ENCODE peak calls at places on chromosomes 3 and 15, in four cellular contexts. One of them, this sample, is unnamed.

GRCh38 chr3:182524711-182525401 is 268.4 kb upstream of the ATP11B start:
- DNase-seq in H1: no peak
- DNase-seq in K562: no peak
- DNase-seq in IMR-90: no peak
- DNase-seq in this sample: no peak

GRCh38 chr3:83224101-83224868 is 1462.8 kb upstream of the GBE1 start:
- DNase-seq in H1: no peak
- DNase-seq in IMR-90: no peak
- DNase-seq in K562: no peak
- DNase-seq in this sample: no peak

GRCh38 chr3:10189557-10190374 is 25.0 kb downstream of the IRAK2 start:
- DNase-seq in H1: no peak
- DNase-seq in IMR-90: peak; percentile 28
- DNase-seq in K562: no peak
- DNase-seq in this sample: peak; percentile 39

GRCh38 chr3:154780263-154780662 is 299.9 kb upstream of the MME start:
- DNase-seq in H1: no peak
- DNase-seq in K562: no peak
- DNase-seq in IMR-90: no peak
- DNase-seq in this sample: no peak

GRCh38 chr15:57165992-57166391 is 210.3 kb upstream of the CGNL1 start:
- DNase-seq in IMR-90: peak; percentile 59
- DNase-seq in K562: peak; percentile 17
- DNase-seq in H1: no peak
- DNase-seq in this sample: no peak

GRCh38 chr15:38525489-38525888 is 39.1 kb downstream of the RASGRP1 start:
- DNase-seq in H1: no peak
- DNase-seq in IMR-90: no peak
- DNase-seq in K562: no peak
- DNase-seq in this sample: no peak

GRCh38 chr15:66065325-66065724 is 188.2 kb downstream of the MEGF11 start:
- DNase-seq in K562: no peak
- DNase-seq in H1: no peak
- DNase-seq in IMR-90: no peak
- DNase-seq in this sample: no peak

GRCh38 chr15:75232252-75232813 is 25.8 kb upstream of the GOLGA6C start:
- DNase-seq in IMR-90: no peak
- DNase-seq in K562: no peak
- DNase-seq in H1: no peak
- DNase-seq in this sample: no peak

GRCh38 chr3:193883551-193883950 is 252.4 kb upstream of the HES1 start:
- DNase-seq in K562: no peak
- DNase-seq in H1: no peak
- DNase-seq in IMR-90: peak; percentile 24
- DNase-seq in this sample: no peak

GRCh38 chr15:70147778-70148177 is 50.1 kb upstream of the TLE3 start:
- DNase-seq in H1: no peak
- DNase-seq in K562: no peak
- DNase-seq in IMR-90: no peak
- DNase-seq in this sample: no peak

GRCh38 chr3:146256851-146257486 is 6.1 kb upstream of the PLSCR4 start:
- DNase-seq in H1: no peak
- DNase-seq in K562: no peak
- DNase-seq in IMR-90: peak; percentile 68
- DNase-seq in this sample: no peak

GRCh38 chr15:92164327-92165000 is 229.2 kb upstream of the ST8SIA2 start:
- DNase-seq in K562: no peak
- DNase-seq in IMR-90: peak; percentile 20
- DNase-seq in H1: no peak
- DNase-seq in this sample: no peak

GRCh38 chr3:52633786-52634185 is 51.9 kb downstream of the PBRM1 start:
- DNase-seq in IMR-90: peak; percentile 56
- DNase-seq in K562: no peak
- DNase-seq in H1: no peak
- DNase-seq in this sample: no peak

GRCh38 chr3:144989756-144990155 is 1018.1 kb downstream of the DIPK2A start:
- DNase-seq in IMR-90: peak; percentile 0
- DNase-seq in H1: no peak
- DNase-seq in K562: no peak
- DNase-seq in this sample: no peak

GRCh38 chr3:66466606-66467270 is 34.1 kb downstream of the LRIG1 start:
- DNase-seq in IMR-90: no peak
- DNase-seq in H1: no peak
- DNase-seq in K562: no peak
- DNase-seq in this sample: no peak

GRCh38 chr15:57149196-57149595 is 227.1 kb upstream of the CGNL1 start:
- DNase-seq in IMR-90: peak; percentile 51
- DNase-seq in H1: no peak
- DNase-seq in K562: no peak
- DNase-seq in this sample: no peak

GRCh38 chr3:40243056-40243455 is 66.5 kb upstream of the EIF1B start:
- DNase-seq in IMR-90: no peak
- DNase-seq in K562: no peak
- DNase-seq in H1: no peak
- DNase-seq in this sample: no peak

GRCh38 chr3:148329481-148330220 is 368.1 kb upstream of the AGTR1 start:
- DNase-seq in H1: no peak
- DNase-seq in IMR-90: peak; percentile 40
- DNase-seq in K562: no peak
- DNase-seq in this sample: no peak

GRCh38 chr3:129211772-129212171 is 28.1 kb upstream of the CNBP start:
- DNase-seq in IMR-90: peak; percentile 79
- DNase-seq in K562: peak; percentile 73
- DNase-seq in H1: no peak
- DNase-seq in this sample: no peak

GRCh38 chr15:55774113-55774970 is 31.4 kb upstream of the PRTG start:
- DNase-seq in IMR-90: peak; percentile 10
- DNase-seq in K562: peak; percentile 69
- DNase-seq in H1: peak; percentile 87
- DNase-seq in this sample: no peak

GRCh38 chr15:76945494-76945893 is 13.9 kb downstream of the RCN2 start:
- DNase-seq in IMR-90: peak; percentile 83
- DNase-seq in K562: no peak
- DNase-seq in H1: no peak
- DNase-seq in this sample: no peak

GRCh38 chr3:10467904-10468610 is 37.3 kb downstream of the ATP2B2 start:
- DNase-seq in H1: no peak
- DNase-seq in IMR-90: no peak
- DNase-seq in K562: no peak
- DNase-seq in this sample: no peak

GRCh38 chr3:57778499-57778898 is 22.4 kb downstream of the SLMAP start:
- DNase-seq in K562: no peak
- DNase-seq in H1: no peak
- DNase-seq in IMR-90: peak; percentile 13
- DNase-seq in this sample: no peak

GRCh38 chr15:82536409-82537350 is 3.6 kb downstream of the RPS17 start:
- DNase-seq in H1: no peak
- DNase-seq in IMR-90: no peak
- DNase-seq in K562: no peak
- DNase-seq in this sample: no peak

GRCh38 chr3:155232605-155233004 is 60.9 kb downstream of the STRIT1 start:
- DNase-seq in H1: no peak
- DNase-seq in K562: peak; percentile 64
- DNase-seq in IMR-90: peak; percentile 92
- DNase-seq in this sample: no peak

GRCh38 chr15:44712108-44713005 is 1.0 kb downstream of the B2M start:
- DNase-seq in K562: peak; percentile 85
- DNase-seq in IMR-90: peak; percentile 87
- DNase-seq in H1: no peak
- DNase-seq in this sample: no peak

GRCh38 chr15:41827880-41828746 is at the start of gene JMJD7:
- DNase-seq in H1: peak; percentile 98
- DNase-seq in IMR-90: peak; percentile 81
- DNase-seq in K562: peak; percentile 90
- DNase-seq in this sample: peak; percentile 44

GRCh38 chr15:101504866-101505609 is 15.5 kb upstream of the PCSK6 start:
- DNase-seq in IMR-90: no peak
- DNase-seq in H1: peak; percentile 26
- DNase-seq in K562: no peak
- DNase-seq in this sample: no peak

GRCh38 chr3:37809846-37810447 is 51.7 kb upstream of the CTDSPL start:
- DNase-seq in IMR-90: no peak
- DNase-seq in K562: no peak
- DNase-seq in H1: no peak
- DNase-seq in this sample: no peak

GRCh38 chr3:74217467-74217866 is 397.0 kb downstream of the CNTN3 start:
- DNase-seq in H1: no peak
- DNase-seq in IMR-90: no peak
- DNase-seq in K562: no peak
- DNase-seq in this sample: no peak

GRCh38 chr3:134197681-134198261 is 52.9 kb downstream of the RYK start:
- DNase-seq in IMR-90: peak; percentile 83
- DNase-seq in K562: peak; percentile 53
- DNase-seq in H1: no peak
- DNase-seq in this sample: peak; percentile 24

GRCh38 chr3:46989146-46989810 is 9.8 kb downstream of the NBEAL2 start:
- DNase-seq in IMR-90: no peak
- DNase-seq in K562: peak; percentile 65
- DNase-seq in H1: no peak
- DNase-seq in this sample: no peak

GRCh38 chr3:46991406-46992165 is 12.1 kb downstream of the NBEAL2 start:
- DNase-seq in K562: no peak
- DNase-seq in H1: no peak
- DNase-seq in IMR-90: no peak
- DNase-seq in this sample: no peak

GRCh38 chr3:46992231-46992630 is 12.8 kb downstream of the NBEAL2 start:
- DNase-seq in K562: no peak
- DNase-seq in H1: no peak
- DNase-seq in IMR-90: no peak
- DNase-seq in this sample: no peak

GRCh38 chr3:46988616-46989015 is 9.2 kb downstream of the NBEAL2 start:
- DNase-seq in K562: no peak
- DNase-seq in IMR-90: no peak
- DNase-seq in H1: no peak
- DNase-seq in this sample: no peak

GRCh38 chr3:46990573-46991374 is 11.3 kb downstream of the NBEAL2 start:
- DNase-seq in IMR-90: no peak
- DNase-seq in H1: no peak
- DNase-seq in K562: no peak
- DNase-seq in this sample: peak; percentile 85
- TF ChIP-seq CHD1 in IMR-90: no peak
- TF ChIP-seq CHD1 in H1: no peak
- TF ChIP-seq CHD1 in K562: no peak
- TF ChIP-seq CHD1 in this sample: no peak

GRCh38 chr3:13210221-13210975 is 137.2 kb upstream of the IQSEC1 start:
- DNase-seq in IMR-90: no peak
- DNase-seq in K562: no peak
- DNase-seq in H1: no peak
- DNase-seq in this sample: no peak
- TF ChIP-seq CHD1 in IMR-90: no peak
- TF ChIP-seq CHD1 in K562: no peak
- TF ChIP-seq CHD1 in H1: no peak
- TF ChIP-seq CHD1 in this sample: no peak

GRCh38 chr3:115146032-115146417 is 1.1 kb downstream of the ZBTB20 start:
- DNase-seq in K562: peak; percentile 62
- DNase-seq in IMR-90: peak; percentile 79
- DNase-seq in H1: no peak
- DNase-seq in this sample: no peak

GRCh38 chr3:115146418-115147328 is at the start of gene ZBTB20:
- DNase-seq in K562: peak; percentile 78
- DNase-seq in IMR-90: peak; percentile 77
- DNase-seq in H1: peak; percentile 74
- DNase-seq in this sample: no peak

GRCh38 chr3:115139072-115139471 is 8.0 kb downstream of the ZBTB20 start:
- DNase-seq in K562: no peak
- DNase-seq in H1: no peak
- DNase-seq in IMR-90: no peak
- DNase-seq in this sample: no peak

GRCh38 chr3:115141018-115141757 is 5.9 kb downstream of the ZBTB20 start:
- DNase-seq in K562: no peak
- DNase-seq in IMR-90: no peak
- DNase-seq in H1: no peak
- DNase-seq in this sample: no peak
- TF ChIP-seq CHD1 in K562: no peak
- TF ChIP-seq CHD1 in IMR-90: no peak
- TF ChIP-seq CHD1 in H1: no peak
- TF ChIP-seq CHD1 in this sample: no peak

DNA sequence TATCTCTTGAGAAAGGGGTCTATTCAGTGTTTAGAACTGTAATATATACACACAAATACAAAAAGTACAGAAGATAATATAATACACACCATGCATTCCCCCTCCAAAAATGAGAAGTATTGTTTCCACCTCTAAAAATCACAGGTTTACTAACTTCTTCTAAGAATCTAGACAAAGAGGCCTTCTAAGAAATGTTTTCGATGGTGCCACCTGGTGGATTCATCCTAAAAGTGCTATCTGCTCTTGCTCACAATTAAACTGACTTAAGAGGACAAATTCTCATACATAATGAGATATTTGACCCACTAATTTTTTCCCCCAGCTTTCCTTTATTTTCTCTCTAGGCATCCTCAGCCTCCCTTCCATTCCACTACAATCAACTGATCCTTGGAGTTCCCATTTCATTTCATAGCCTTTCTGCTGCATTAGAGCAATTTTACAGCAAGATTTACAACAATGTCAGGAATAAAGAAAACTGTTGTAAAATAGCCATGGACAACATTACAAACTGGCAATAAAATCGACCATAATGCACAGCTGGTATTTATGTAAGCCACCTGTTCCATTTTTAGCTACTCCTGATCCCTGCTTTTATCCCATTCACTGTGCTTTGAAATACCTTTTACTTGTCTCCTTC is 124.6 kb downstream of the ARRDC4 start:
- DNase-seq in IMR-90: peak; percentile 69
- DNase-seq in H1: no peak
- DNase-seq in K562: peak; percentile 72
- DNase-seq in this sample: no peak
- TF ChIP-seq CHD1 in IMR-90: no peak
- TF ChIP-seq CHD1 in H1: no peak
- TF ChIP-seq CHD1 in K562: no peak
- TF ChIP-seq CHD1 in this sample: no peak

DNA sequence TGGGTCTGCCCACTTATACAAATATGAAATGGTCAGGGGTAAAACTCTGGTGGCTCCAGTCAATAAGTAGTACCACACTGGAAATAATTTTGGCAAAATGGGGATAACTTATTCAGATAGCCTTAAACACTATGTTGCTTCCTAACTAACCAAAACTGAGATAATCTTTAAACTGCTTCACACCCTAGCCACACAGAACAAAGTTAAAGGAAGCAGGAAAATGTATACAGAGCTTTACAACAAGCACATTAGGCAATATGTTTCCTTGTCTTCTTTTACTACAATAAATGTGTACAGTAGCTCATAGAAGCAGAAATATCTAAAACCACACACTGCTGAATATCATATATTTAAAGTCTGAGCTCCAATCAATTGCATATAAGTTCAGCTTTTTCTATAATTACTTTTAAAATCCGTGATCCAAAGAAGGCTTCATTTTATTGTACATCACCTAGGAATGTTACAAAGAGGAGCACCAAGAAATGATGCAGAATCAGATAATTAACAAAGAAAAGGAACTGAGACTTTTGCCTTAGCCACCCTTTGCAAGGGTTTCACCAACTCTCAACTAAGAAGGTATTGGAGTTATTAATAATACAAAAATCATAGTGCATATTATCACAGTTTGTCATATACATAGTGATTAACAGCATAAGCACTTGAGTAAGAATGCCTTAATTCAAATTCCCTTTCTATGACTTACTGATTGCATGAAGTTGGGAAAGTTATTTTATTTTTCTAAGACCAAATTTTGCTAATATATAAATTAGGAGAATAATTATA is 9.2 kb upstream of the SSR3 start:
- DNase-seq in K562: no peak
- DNase-seq in H1: no peak
- DNase-seq in IMR-90: no peak
- DNase-seq in this sample: no peak
- TF ChIP-seq CHD1 in K562: no peak
- TF ChIP-seq CHD1 in H1: no peak
- TF ChIP-seq CHD1 in IMR-90: no peak
- TF ChIP-seq CHD1 in this sample: no peak